ENCODE peak calls at places on chromosomes 3 and 15, in eight cellular contexts. I is BE2C; X is Daoy; Q is activated CD8-positive, alpha-beta memory T cell treated with anti-CD3 and anti-CD28 coated beads, Interleukin-2, amount 50 U/mL, for 48 hours; A is fibroblast of lung; S is cardiac fibroblast; G is T1000; Z is heart left ventricle. U is an unnamed sample.

GRCh38 chr15:50685976-50686467 is 575 bp downstream of the TRPM7 start:
- DNase-seq in X (peak), S (peak), G (no peak), A (peak), I (peak), Q (peak), Z (peak), U (no peak)

GRCh38 chr15:50256188-50257041 is 9.1 kb downstream of the HDC start:
- DNase-seq in I (no peak), A (peak), G (peak), S (peak), X (peak), Q (no peak), Z (no peak), U (no peak)

GRCh38 chr15:99992611-99993231 is 259.5 kb upstream of the LYSMD4 start:
- DNase-seq in Z (no peak), G (no peak), I (no peak), A (no peak), S (no peak), X (no peak), Q (no peak), U (peak)

GRCh38 chr15:57213783-57214366 is 162.4 kb upstream of the CGNL1 start:
- DNase-seq in X (peak), Z (no peak), S (peak), I (no peak), Q (no peak), G (no peak), A (peak), U (no peak)

GRCh38 chr15:99365232-99365631 is 114.0 kb downstream of the LRRC28 start:
- DNase-seq in G (no peak), A (no peak), X (no peak), I (no peak), Z (no peak), Q (no peak), S (no peak), U (no peak)

GRCh38 chr3:183226333-183226732 is 26.7 kb upstream of the B3GNT5 start:
- DNase-seq in Q (no peak), S (no peak), Z (no peak), I (no peak), A (no peak), G (no peak), X (no peak), U (no peak)

GRCh38 chr3:142808103-142808917 is 80.6 kb downstream of the PCOLCE2 start:
- DNase-seq in I (no peak), X (peak), S (peak), G (peak), Z (no peak), Q (no peak), A (peak), U (no peak)

GRCh38 chr3:71138410-71138809 is 445.1 kb downstream of the FOXP1 start:
- DNase-seq in A (no peak), G (no peak), Q (no peak), S (no peak), X (no peak), I (no peak), Z (no peak), U (no peak)

GRCh38 chr15:89423981-89424380 is 72.4 kb downstream of the RHCG start:
- DNase-seq in G (no peak), X (no peak), Q (no peak), A (no peak), S (no peak), Z (no peak), I (no peak), U (no peak)

GRCh38 chr3:186319988-186320387 is 42.0 kb downstream of the DGKG start:
- DNase-seq in S (no peak), G (no peak), X (no peak), Z (no peak), A (no peak), Q (no peak), I (no peak), U (no peak)

GRCh38 chr3:154285221-154285620 is 39.1 kb downstream of the DHX36 start:
- DNase-seq in S (no peak), I (no peak), Q (no peak), X (no peak), Z (no peak), A (no peak), G (no peak), U (no peak)

GRCh38 chr3:22089284-22089683 is 338.3 kb upstream of the ZNF385D start:
- DNase-seq in X (no peak), I (no peak), S (peak), Z (no peak), G (no peak), A (peak), Q (no peak), U (no peak)

GRCh38 chr15:63826513-63826912 is 7.2 kb downstream of the HERC1 start:
- DNase-seq in Z (no peak), X (peak), I (no peak), A (no peak), S (peak), Q (no peak), G (no peak), U (no peak)